ENCODE peak calls at places on chromosomes 3 and 15, in five cellular contexts. One of them, this sample, is unnamed.
A peak's percentile ranks its signal among the peaks of the same experiment; 100 is the strongest.

GRCh38 chr3:122322095-122323075 is 2.7 kb upstream of the CSTA start:
- DNase-seq in stomach: no peak
- DNase-seq in GM23338: no peak
- DNase-seq in sigmoid colon: no peak
- DNase-seq in suprapubic skin: no peak
- DNase-seq in this sample: no peak

GRCh38 chr15:79680721-79681120 is 216.1 kb downstream of the MTHFS start:
- DNase-seq in stomach: no peak
- DNase-seq in GM23338: peak; percentile 36
- DNase-seq in sigmoid colon: no peak
- DNase-seq in suprapubic skin: no peak
- DNase-seq in this sample: no peak

GRCh38 chr3:170128259-170128976 is 53.1 kb downstream of the PHC3 start:
- DNase-seq in stomach: no peak
- DNase-seq in GM23338: no peak
- DNase-seq in sigmoid colon: no peak
- DNase-seq in suprapubic skin: no peak
- DNase-seq in this sample: no peak

GRCh38 chr15:33975023-33975565 is 6.8 kb downstream of the CHRM5 start:
- DNase-seq in stomach: no peak
- DNase-seq in GM23338: no peak
- DNase-seq in sigmoid colon: no peak
- DNase-seq in suprapubic skin: no peak
- DNase-seq in this sample: no peak

GRCh38 chr3:10883478-10884234 is 67.6 kb downstream of the SLC6A11 start:
- DNase-seq in stomach: no peak
- DNase-seq in GM23338: peak; percentile 61
- DNase-seq in sigmoid colon: no peak
- DNase-seq in suprapubic skin: no peak
- DNase-seq in this sample: no peak

GRCh38 chr15:99507016-99507731 is 58.6 kb upstream of the MEF2A start:
- DNase-seq in stomach: no peak
- DNase-seq in GM23338: no peak
- DNase-seq in sigmoid colon: no peak
- DNase-seq in suprapubic skin: no peak
- DNase-seq in this sample: peak; percentile 89

GRCh38 chr3:5489536-5489935 is 302.0 kb downstream of the EDEM1 start:
- DNase-seq in stomach: no peak
- DNase-seq in GM23338: no peak
- DNase-seq in sigmoid colon: no peak
- DNase-seq in suprapubic skin: no peak
- DNase-seq in this sample: no peak

GRCh38 chr15:89090791-89091666 is 2.8 kb downstream of the ABHD2 start:
- DNase-seq in stomach: peak; percentile 78
- DNase-seq in GM23338: no peak
- DNase-seq in sigmoid colon: peak; percentile 87
- DNase-seq in suprapubic skin: no peak
- DNase-seq in this sample: peak; percentile 94

GRCh38 chr3:151123827-151124226 is 38.4 kb downstream of the MED12L start:
- DNase-seq in stomach: no peak
- DNase-seq in GM23338: no peak
- DNase-seq in sigmoid colon: no peak
- DNase-seq in suprapubic skin: no peak
- DNase-seq in this sample: no peak

GRCh38 chr3:71728632-71729342 is 3.6 kb upstream of the EIF4E3 start:
- DNase-seq in stomach: no peak
- DNase-seq in GM23338: peak; percentile 96
- DNase-seq in sigmoid colon: no peak
- DNase-seq in suprapubic skin: no peak
- DNase-seq in this sample: peak; percentile 45

GRCh38 chr3:190855151-190855550 is 7.3 kb downstream of the GMNC start:
- DNase-seq in stomach: no peak
- DNase-seq in GM23338: peak; percentile 85
- DNase-seq in sigmoid colon: no peak
- DNase-seq in suprapubic skin: no peak
- DNase-seq in this sample: no peak

GRCh38 chr3:145272684-145273083 is 888.3 kb downstream of the PLOD2 start:
- DNase-seq in stomach: no peak
- DNase-seq in GM23338: no peak
- DNase-seq in sigmoid colon: no peak
- DNase-seq in suprapubic skin: no peak
- DNase-seq in this sample: no peak

GRCh38 chr3:42061711-42062408 is 29.3 kb upstream of the TRAK1 start:
- DNase-seq in stomach: peak; percentile 38
- DNase-seq in GM23338: peak; percentile 74
- DNase-seq in sigmoid colon: peak; percentile 92
- DNase-seq in suprapubic skin: peak; percentile 89
- DNase-seq in this sample: no peak

GRCh38 chr3:43243590-43244587 is 42.5 kb upstream of the SNRK start:
- DNase-seq in stomach: no peak
- DNase-seq in GM23338: no peak
- DNase-seq in sigmoid colon: no peak
- DNase-seq in suprapubic skin: no peak
- DNase-seq in this sample: peak; percentile 70

GRCh38 chr15:101684384-101684783 is 32.2 kb upstream of the TM2D3 start:
- DNase-seq in stomach: no peak
- DNase-seq in GM23338: no peak
- DNase-seq in sigmoid colon: no peak
- DNase-seq in suprapubic skin: no peak
- DNase-seq in this sample: no peak

GRCh38 chr3:184383033-184383740 is 3.3 kb downstream of the CHRD start:
- DNase-seq in stomach: no peak
- DNase-seq in GM23338: no peak
- DNase-seq in sigmoid colon: no peak
- DNase-seq in suprapubic skin: no peak
- DNase-seq in this sample: no peak

GRCh38 chr3:188037116-188037718 is 116.7 kb upstream of the LPP start:
- DNase-seq in stomach: peak; percentile 51
- DNase-seq in GM23338: peak; percentile 73
- DNase-seq in sigmoid colon: no peak
- DNase-seq in suprapubic skin: no peak
- DNase-seq in this sample: no peak

GRCh38 chr3:194987571-194988494 is 283.1 kb downstream of the XXYLT1 start:
- DNase-seq in stomach: no peak
- DNase-seq in GM23338: no peak
- DNase-seq in sigmoid colon: no peak
- DNase-seq in suprapubic skin: no peak
- DNase-seq in this sample: no peak

GRCh38 chr15:57611938-57612337 is 20.2 kb downstream of the MYZAP start:
- DNase-seq in stomach: peak; percentile 82
- DNase-seq in GM23338: peak; percentile 43
- DNase-seq in sigmoid colon: peak; percentile 77
- DNase-seq in suprapubic skin: no peak
- DNase-seq in this sample: no peak

GRCh38 chr15:74826372-74826819 is at the start of gene CPLX3:
- DNase-seq in stomach: peak; percentile 34
- DNase-seq in GM23338: peak; percentile 69
- DNase-seq in sigmoid colon: no peak
- DNase-seq in suprapubic skin: no peak
- DNase-seq in this sample: no peak

GRCh38 chr3:4852780-4853748 is 126.2 kb upstream of the BHLHE40 start:
- DNase-seq in stomach: no peak
- DNase-seq in GM23338: no peak
- DNase-seq in sigmoid colon: no peak
- DNase-seq in suprapubic skin: no peak
- DNase-seq in this sample: no peak

GRCh38 chr3:153404157-153404556 is 242.1 kb downstream of the RAP2B start:
- DNase-seq in stomach: no peak
- DNase-seq in GM23338: no peak
- DNase-seq in sigmoid colon: no peak
- DNase-seq in suprapubic skin: no peak
- DNase-seq in this sample: no peak

GRCh38 chr15:98126326-98127090 is 166.0 kb downstream of the ARRDC4 start:
- DNase-seq in stomach: no peak
- DNase-seq in GM23338: no peak
- DNase-seq in sigmoid colon: no peak
- DNase-seq in suprapubic skin: no peak
- DNase-seq in this sample: no peak

GRCh38 chr3:48478631-48479555 is 25.1 kb downstream of the SHISA5 start:
- DNase-seq in stomach: no peak
- DNase-seq in GM23338: no peak
- DNase-seq in sigmoid colon: no peak
- DNase-seq in suprapubic skin: peak; percentile 59
- DNase-seq in this sample: no peak

DNA sequence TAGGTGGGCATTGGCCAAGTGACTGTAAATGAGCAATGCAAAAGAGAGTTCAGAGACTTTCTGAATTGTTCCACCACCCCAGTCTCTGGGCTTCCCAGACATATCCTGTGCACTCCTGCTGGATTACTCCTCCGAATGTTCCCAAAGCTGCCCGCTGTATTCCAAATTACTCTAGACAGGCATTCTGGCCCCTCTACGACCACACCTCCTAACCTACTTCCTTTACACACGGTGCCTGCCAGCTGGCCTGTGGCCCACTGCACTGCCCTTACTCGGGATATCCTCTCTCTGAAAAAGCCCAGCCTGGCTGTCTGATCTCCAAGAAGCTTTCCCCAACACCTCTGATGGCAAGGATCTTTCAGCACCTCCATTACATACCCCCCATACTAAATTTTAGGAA is 66.6 kb downstream of the DUT start:
- DNase-seq in stomach: peak; percentile 67
- DNase-seq in GM23338: no peak
- DNase-seq in sigmoid colon: no peak
- DNase-seq in suprapubic skin: no peak
- DNase-seq in this sample: no peak
- H3K4me1 ChIP-seq in stomach: peaks cover 11% of the 10 kb centered on the region
- H3K4me1 ChIP-seq in GM23338: no peaks in the 10 kb centered on the region
- H3K4me1 ChIP-seq in sigmoid colon: no peaks in the 10 kb centered on the region
- H3K4me1 ChIP-seq in suprapubic skin: peaks cover 49% of the 10 kb centered on the region
- H3K4me1 ChIP-seq in this sample: peaks cover 38% of the 10 kb centered on the region

GRCh38 chr3:73056365-73057150 is 4.9 kb upstream of the EBLN2 start:
- DNase-seq in stomach: no peak
- DNase-seq in GM23338: peak; percentile 59
- DNase-seq in sigmoid colon: no peak
- DNase-seq in suprapubic skin: no peak
- DNase-seq in this sample: no peak
- TF ChIP-seq CTCF in stomach: peak; percentile 51
- TF ChIP-seq CTCF in GM23338: peak; percentile 51
- TF ChIP-seq CTCF in sigmoid colon: peak; percentile 44
- TF ChIP-seq CTCF in suprapubic skin: peak; percentile 30
- TF ChIP-seq CTCF in this sample: peak; percentile 52

GRCh38 chr3:23805881-23806321 is at the start of gene UBE2E1:
- DNase-seq in stomach: peak; percentile 73
- DNase-seq in GM23338: peak; percentile 63
- DNase-seq in sigmoid colon: peak; percentile 87
- DNase-seq in suprapubic skin: peak; percentile 80
- DNase-seq in this sample: no peak
- TF ChIP-seq POLR2AphosphoS5 in stomach: peak; percentile 50
- TF ChIP-seq POLR2AphosphoS5 in GM23338: peak; percentile 53
- TF ChIP-seq POLR2AphosphoS5 in sigmoid colon: peak; percentile 39
- TF ChIP-seq POLR2AphosphoS5 in suprapubic skin: no peak
- TF ChIP-seq POLR2AphosphoS5 in this sample: peak; percentile 68

DNA sequence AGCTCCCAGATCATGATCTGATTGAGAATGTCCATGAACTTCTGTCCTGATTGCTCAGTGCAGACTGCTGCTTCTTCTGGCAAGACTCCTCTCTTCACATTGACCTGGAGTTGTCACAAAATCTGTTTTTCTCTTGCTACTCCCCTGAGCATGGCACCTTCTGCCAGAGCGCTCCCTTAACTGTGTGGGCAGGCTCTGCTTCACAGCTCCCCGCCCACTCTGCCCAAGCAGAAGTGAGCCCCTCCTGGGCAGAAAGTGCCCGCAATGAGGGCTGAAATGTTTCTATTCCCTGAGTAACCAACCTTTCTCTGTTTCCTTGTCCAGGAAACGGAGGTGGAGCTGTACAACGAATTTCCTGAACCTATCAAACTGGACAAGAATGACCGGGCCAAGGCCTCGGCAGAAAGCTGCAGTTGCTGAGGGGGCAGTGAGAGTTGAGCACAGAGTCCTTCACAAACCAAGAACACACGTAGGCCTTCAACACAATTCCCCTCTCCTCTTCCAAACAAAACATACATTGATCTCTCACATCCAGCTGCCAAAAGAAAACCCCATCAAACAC is 66.3 kb upstream of the ACAD9 start:
- DNase-seq in stomach: no peak
- DNase-seq in GM23338: no peak
- DNase-seq in sigmoid colon: no peak
- DNase-seq in suprapubic skin: no peak
- DNase-seq in this sample: no peak
- H3K4me1 ChIP-seq in stomach: no peaks in the 10 kb centered on the region
- H3K4me1 ChIP-seq in GM23338: no peaks in the 10 kb centered on the region
- H3K4me1 ChIP-seq in sigmoid colon: no peaks in the 10 kb centered on the region
- H3K4me1 ChIP-seq in suprapubic skin: peaks cover 14% of the 10 kb centered on the region
- H3K4me1 ChIP-seq in this sample: peaks cover 49% of the 10 kb centered on the region

GRCh38 chr15:70560617-70561328 is 202.6 kb downstream of the UACA start:
- DNase-seq in stomach: peak; percentile 9
- DNase-seq in GM23338: peak; percentile 30
- DNase-seq in sigmoid colon: peak; percentile 20
- DNase-seq in suprapubic skin: no peak
- DNase-seq in this sample: no peak
- TF ChIP-seq CTCF in stomach: no peak
- TF ChIP-seq CTCF in GM23338: no peak
- TF ChIP-seq CTCF in sigmoid colon: no peak
- TF ChIP-seq CTCF in suprapubic skin: no peak
- TF ChIP-seq CTCF in this sample: no peak

DNA sequence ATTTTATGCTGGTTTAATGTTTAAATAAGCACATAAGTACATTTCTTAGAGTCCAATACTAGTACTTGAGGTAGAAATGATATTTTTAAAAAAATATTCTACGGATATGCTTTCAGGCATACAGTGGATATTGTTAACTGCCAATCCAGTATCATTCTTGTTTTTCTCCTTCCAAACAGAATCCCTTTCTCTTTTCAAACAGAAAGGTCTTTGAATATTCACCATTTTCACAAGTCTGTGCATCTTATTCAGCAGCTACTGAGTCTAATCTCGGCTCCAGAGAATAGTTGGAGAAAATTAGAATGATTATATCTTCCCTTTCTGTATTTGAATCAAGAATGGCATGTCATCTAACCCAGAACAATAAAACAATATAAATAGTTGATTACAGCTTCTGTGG is 174.5 kb downstream of the GOLGA6L6 start:
- DNase-seq in stomach: no peak
- DNase-seq in GM23338: no peak
- DNase-seq in sigmoid colon: no peak
- DNase-seq in suprapubic skin: no peak
- DNase-seq in this sample: no peak
- TF ChIP-seq POLR2AphosphoS5 in stomach: no peak
- TF ChIP-seq POLR2AphosphoS5 in GM23338: no peak
- TF ChIP-seq POLR2AphosphoS5 in sigmoid colon: no peak
- TF ChIP-seq POLR2AphosphoS5 in suprapubic skin: no peak
- TF ChIP-seq POLR2AphosphoS5 in this sample: no peak

DNA sequence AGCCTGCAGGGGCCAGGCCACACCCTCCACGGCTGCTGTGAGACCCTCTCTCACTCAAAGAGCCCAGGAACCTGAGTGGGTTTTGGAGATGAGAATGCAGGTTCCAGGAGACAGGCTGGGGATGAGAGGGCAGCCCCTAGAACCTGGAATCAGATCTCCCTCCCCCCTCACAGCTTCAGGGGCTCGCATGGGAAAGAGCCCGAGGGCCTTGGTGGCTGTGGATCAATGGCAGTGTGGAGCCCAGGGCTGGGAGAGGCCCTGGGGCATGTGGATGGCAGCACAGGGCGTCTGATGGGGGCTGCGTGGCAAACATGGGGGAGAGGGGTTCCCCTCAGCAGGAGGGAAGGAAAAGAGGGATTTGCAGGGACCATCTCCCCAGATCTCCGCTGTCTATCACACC is 112.8 kb upstream of the RPL32 start:
- DNase-seq in stomach: no peak
- DNase-seq in GM23338: no peak
- DNase-seq in sigmoid colon: no peak
- DNase-seq in suprapubic skin: no peak
- DNase-seq in this sample: no peak
- H3K4me1 ChIP-seq in stomach: peaks cover 57% of the 10 kb centered on the region
- H3K4me1 ChIP-seq in GM23338: no peaks in the 10 kb centered on the region
- H3K4me1 ChIP-seq in sigmoid colon: no peaks in the 10 kb centered on the region
- H3K4me1 ChIP-seq in suprapubic skin: peaks cover 89% of the 10 kb centered on the region
- H3K4me1 ChIP-seq in this sample: peaks cover 86% of the 10 kb centered on the region

This sample was measured in esophagus muscularis mucosa.